ENCODE peak calls at places on chromosome 14, in nine cellular contexts. P, X, O, T, H, N, C, K and W are unnamed samples.

GRCh38 chr14:64952598-64953309 is 10.2 kb upstream of the GPX2 start:
- DNase-seq in P (peak), X (no peak), O (no peak), T (no peak), H (peak), N (no peak), C (no peak), K (peak), W (peak)

GRCh38 chr14:28707814-28708213 is 58.8 kb upstream of the FOXG1 start:
- DNase-seq in P (no peak), X (no peak), O (no peak), T (no peak), H (no peak), N (peak), C (no peak), K (no peak), W (peak)

GRCh38 chr14:67485501-67486095 is 2.9 kb downstream of the TMEM229B start:
- DNase-seq in P (no peak), X (no peak), O (no peak), T (no peak), H (no peak), N (no peak), C (no peak), K (peak), W (peak)

GRCh38 chr14:102442241-102443211 is 67.0 kb downstream of the ANKRD9 start:
- DNase-seq in P (no peak), X (no peak), O (no peak), T (no peak), H (no peak), N (peak), C (no peak), K (no peak), W (no peak)

GRCh38 chr14:22848391-22849164 is 12.2 kb downstream of the MMP14 start:
- DNase-seq in P (no peak), X (peak), O (no peak), T (peak), H (peak), N (peak), C (no peak), K (peak), W (peak)

GRCh38 chr14:20820063-20820904 is 17.6 kb upstream of the RNASE1 start:
- DNase-seq in P (no peak), X (no peak), O (no peak), T (no peak), H (no peak), N (no peak), C (no peak), K (peak), W (no peak)

GRCh38 chr14:23371865-23372264 is 744 bp upstream of the IL25 start:
- DNase-seq in P (no peak), X (no peak), O (no peak), T (no peak), H (no peak), N (no peak), C (no peak), K (no peak), W (no peak)

GRCh38 chr14:62689741-62690140 is 355.5 kb downstream of the KCNH5 start:
- DNase-seq in P (peak), X (no peak), O (no peak), T (no peak), H (no peak), N (no peak), C (no peak), K (no peak), W (no peak)

GRCh38 chr14:61150851-61151250 is 130.3 kb downstream of the TMEM30B start:
- DNase-seq in P (no peak), X (no peak), O (no peak), T (no peak), H (no peak), N (no peak), C (no peak), K (no peak), W (no peak)

GRCh38 chr14:61102549-61103466 is 121.8 kb downstream of the SLC38A6 start:
- DNase-seq in P (peak), X (no peak), O (no peak), T (no peak), H (no peak), N (no peak), C (no peak), K (no peak), W (no peak)

GRCh38 chr14:50061664-50062437 is 54.5 kb downstream of the VCPKMT start:
- DNase-seq in P (no peak), X (no peak), O (no peak), T (no peak), H (no peak), N (peak), C (peak), K (no peak), W (no peak)

GRCh38 chr14:89899917-89900680 is 54.4 kb downstream of the EFCAB11 start:
- DNase-seq in P (no peak), X (no peak), O (peak), T (no peak), H (no peak), N (peak), C (no peak), K (peak), W (no peak)

GRCh38 chr14:35068238-35069012 is 22.4 kb downstream of the FAM177A1 start:
- DNase-seq in P (no peak), X (no peak), O (no peak), T (no peak), H (no peak), N (no peak), C (no peak), K (no peak), W (no peak)

GRCh38 chr14:102885686-102886447 is 36.6 kb upstream of the AMN start:
- DNase-seq in P (no peak), X (no peak), O (no peak), T (no peak), H (no peak), N (no peak), C (no peak), K (no peak), W (no peak)

GRCh38 chr14:104573930-104574329 is 5.6 kb upstream of the C14orf180 start:
- DNase-seq in P (no peak), X (peak), O (no peak), T (no peak), H (no peak), N (no peak), C (no peak), K (no peak), W (no peak)

GRCh38 chr14:29643415-29644206 is 284.0 kb downstream of the PRKD1 start:
- DNase-seq in P (peak), X (no peak), O (no peak), T (no peak), H (no peak), N (no peak), C (no peak), K (peak), W (no peak)

DNA sequence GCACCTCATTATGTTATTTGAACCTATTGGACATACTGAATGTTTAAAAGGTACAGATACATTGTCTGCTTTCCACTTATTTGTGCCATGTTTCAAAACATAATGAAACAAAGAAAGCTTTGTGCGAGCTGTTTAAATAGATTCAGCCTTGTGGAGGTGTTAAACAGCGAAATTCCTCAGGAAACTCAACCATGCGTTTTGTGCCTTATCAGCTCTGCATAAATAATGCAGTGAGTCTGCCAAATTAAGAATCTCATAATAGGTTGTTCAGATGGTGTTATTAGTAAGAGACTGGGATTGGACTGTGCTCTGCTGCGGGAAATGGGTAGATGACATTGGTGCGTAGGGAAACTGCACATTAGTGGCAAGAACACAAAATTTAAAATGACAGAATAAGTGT is 163.7 kb upstream of the CLEC14A start:
- DNase-seq in P (no peak), X (no peak), O (no peak), T (no peak), H (no peak), N (no peak), C (no peak), K (no peak), W (no peak)
- H3K27ac ChIP-seq in P (no peak), X (no peak), O (no peak), T (no peak), H (no peak), N (no peak), C (no peak), K (no peak), W (no peak)

GRCh38 chr14:74566174-74567125 is 45.6 kb downstream of the LTBP2 start:
- DNase-seq in P (peak), X (peak), O (no peak), T (no peak), H (no peak), N (peak), C (no peak), K (no peak), W (no peak)
- H3K27ac ChIP-seq in P (peak), X (peak), O (no peak), T (peak), H (peak), N (peak), C (no peak), K (no peak), W (no peak)

DNA sequence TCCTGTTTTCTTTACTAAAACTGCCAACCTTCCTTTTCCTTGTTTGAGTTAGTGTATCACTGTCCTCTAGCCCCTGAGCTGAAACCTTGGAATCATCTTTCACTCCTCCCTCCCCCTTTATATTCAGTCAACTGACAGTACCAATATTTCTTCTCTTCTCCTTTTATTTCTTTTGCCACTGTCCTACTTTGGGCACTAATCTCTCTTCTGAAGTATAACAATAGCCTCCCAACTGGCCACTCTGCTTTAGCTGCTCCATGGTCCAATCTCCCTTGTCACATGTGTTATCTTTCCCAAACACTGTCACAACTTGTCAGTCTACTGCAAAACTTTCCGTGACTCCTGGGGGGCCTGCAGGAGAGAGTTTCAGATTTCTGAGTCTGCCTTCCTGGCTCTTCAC is 471.3 kb downstream of the DIO2 start:
- DNase-seq in P (no peak), X (no peak), O (no peak), T (no peak), H (no peak), N (no peak), C (no peak), K (no peak), W (no peak)
- H3K27ac ChIP-seq in P (no peak), X (no peak), O (no peak), T (no peak), H (no peak), N (no peak), C (no peak), K (no peak), W (no peak)

GRCh38 chr14:73870525-73871235 is 16.0 kb upstream of the ZNF410 start:
- DNase-seq in P (no peak), X (no peak), O (no peak), T (no peak), H (no peak), N (no peak), C (no peak), K (peak), W (no peak)
- H3K27ac ChIP-seq in P (no peak), X (no peak), O (no peak), T (no peak), H (no peak), N (no peak), C (no peak), K (no peak), W (no peak)